ENCODE peak calls at places on chromosomes 7 and 10, in four cellular contexts. K is GM04504, B is nephron progenitor cell, O is NCI-H1694. G is an unnamed sample.

GRCh38 chr7:101169110-101169837 is 3.9 kb upstream of the VGF start:
- DNase-seq in K (no peak), B (no peak), O (no peak), G (no peak)

GRCh38 chr7:81925530-81925929 is 155.7 kb upstream of the HGF start:
- DNase-seq in K (no peak), B (peak), O (no peak), G (no peak)

GRCh38 chr7:88337556-88337955 is 30.9 kb upstream of the STEAP4 start:
- DNase-seq in K (no peak), B (no peak), O (no peak), G (no peak)

GRCh38 chr7:52639126-52639525 is 396.3 kb upstream of the POM121L12 start:
- DNase-seq in K (no peak), B (no peak), O (no peak), G (no peak)

GRCh38 chr7:47661051-47661714 is 79.3 kb upstream of the TNS3 start:
- DNase-seq in K (no peak), B (no peak), O (no peak), G (no peak)

GRCh38 chr10:129814681-129815646 is 149.1 kb downstream of the EBF3 start:
- DNase-seq in K (no peak), B (no peak), O (no peak), G (no peak)

GRCh38 chr10:72170263-72170662 is 45.5 kb upstream of the ANAPC16 start:
- DNase-seq in K (no peak), B (no peak), O (no peak), G (no peak)

GRCh38 chr7:99392659-99393362 is 15.6 kb downstream of the PDAP1 start:
- DNase-seq in K (no peak), B (peak), O (no peak), G (peak)

GRCh38 chr10:42970451-42971250 is 106.2 kb upstream of the RET start:
- DNase-seq in K (no peak), B (no peak), O (no peak), G (no peak)

GRCh38 chr7:32941181-32941995 is 15.9 kb upstream of the FKBP9 start:
- DNase-seq in K (no peak), B (no peak), O (no peak), G (peak)

GRCh38 chr7:79953130-79953529 is 181.5 kb upstream of the GNAI1 start:
- DNase-seq in K (no peak), B (no peak), O (no peak), G (no peak)

G was measured in NCI-H1105 treated with DMSO at 0.1 percent for 48 hours.